ENCODE peak calls at places on chromosomes 3 and 15, in six cellular contexts. O, V, U, A, F and L are unnamed samples.

GRCh38 chr3:169661567-169662214 is 1.8 kb downstream of the MECOM start:
- DNase-seq in V (peak; percentile 40), U (peak; percentile 54), O (peak; percentile 56), A (no peak), F (no peak), L (no peak)

GRCh38 chr3:35932995-35933394 is 293.7 kb downstream of the ARPP21 start:
- DNase-seq in V (no peak), U (peak; percentile 65), F (peak; percentile 94), O (no peak), A (no peak), L (no peak)

GRCh38 chr15:84982301-84982920 is 755 bp downstream of the PDE8A start:
- DNase-seq in V (peak; percentile 56), O (peak; percentile 48), A (no peak), F (peak; percentile 28), U (peak; percentile 33), L (peak; percentile 69)

GRCh38 chr3:51637941-51638471 is 33.0 kb upstream of the TEX264 start:
- DNase-seq in U (peak; percentile 72), A (peak; percentile 59), O (peak; percentile 83), F (peak; percentile 73), V (no peak), L (no peak)

GRCh38 chr15:65841121-65841930 is 28.0 kb upstream of the RAB11A start:
- DNase-seq in V (no peak), F (peak; percentile 40), U (peak; percentile 49), A (no peak), O (no peak), L (peak; percentile 15)

GRCh38 chr15:63763476-63764123 is 70.1 kb downstream of the HERC1 start:
- DNase-seq in O (no peak), F (peak; percentile 55), V (no peak), U (no peak), A (no peak), L (no peak)

GRCh38 chr15:49265911-49266310 is 95.9 kb downstream of the GALK2 start:
- DNase-seq in V (no peak), U (no peak), A (no peak), F (no peak), O (no peak), L (no peak)

GRCh38 chr3:168034152-168034928 is 61.4 kb downstream of the GOLIM4 start:
- DNase-seq in F (peak; percentile 83), O (no peak), U (peak; percentile 40), V (no peak), A (no peak), L (no peak)

GRCh38 chr15:90187257-90187868 is 13.8 kb upstream of the SEMA4B start:
- DNase-seq in A (no peak), V (no peak), F (no peak), O (no peak), U (no peak), L (no peak)

GRCh38 chr3:118936811-118937210 is 97.8 kb downstream of the IGSF11 start:
- DNase-seq in U (peak; percentile 66), A (no peak), F (peak; percentile 44), O (no peak), V (no peak), L (no peak)

GRCh38 chr15:51229907-51230328 is 108.5 kb downstream of the CYP19A1 start:
- DNase-seq in U (no peak), O (no peak), F (peak; percentile 71), A (no peak), V (no peak), L (no peak)
- TF ChIP-seq CTCF in U (no peak), O (peak; percentile 63), F (peak; percentile 53), A (no peak), V (no peak), L (peak; percentile 65)

GRCh38 chr3:23330568-23330967 is 127.4 kb downstream of the UBE2E2 start:
- DNase-seq in U (no peak), V (no peak), A (no peak), O (no peak), F (no peak), L (no peak)

GRCh38 chr3:23324745-23325144 is 121.6 kb downstream of the UBE2E2 start:
- DNase-seq in A (no peak), U (peak; percentile 43), F (peak; percentile 47), V (no peak), O (no peak), L (no peak)

GRCh38 chr3:23329471-23329870 is 126.3 kb downstream of the UBE2E2 start:
- DNase-seq in U (no peak), A (no peak), V (no peak), F (no peak), O (no peak), L (no peak)

GRCh38 chr3:23320586-23321570 is 117.8 kb downstream of the UBE2E2 start:
- DNase-seq in F (no peak), U (no peak), O (no peak), A (no peak), V (no peak), L (no peak)

GRCh38 chr3:23325466-23326065 is 122.4 kb downstream of the UBE2E2 start:
- DNase-seq in V (no peak), O (no peak), A (no peak), F (peak; percentile 28), U (no peak), L (no peak)
- TF ChIP-seq CTCF in V (no peak), O (no peak), A (no peak), F (no peak), U (no peak), L (no peak)

DNA sequence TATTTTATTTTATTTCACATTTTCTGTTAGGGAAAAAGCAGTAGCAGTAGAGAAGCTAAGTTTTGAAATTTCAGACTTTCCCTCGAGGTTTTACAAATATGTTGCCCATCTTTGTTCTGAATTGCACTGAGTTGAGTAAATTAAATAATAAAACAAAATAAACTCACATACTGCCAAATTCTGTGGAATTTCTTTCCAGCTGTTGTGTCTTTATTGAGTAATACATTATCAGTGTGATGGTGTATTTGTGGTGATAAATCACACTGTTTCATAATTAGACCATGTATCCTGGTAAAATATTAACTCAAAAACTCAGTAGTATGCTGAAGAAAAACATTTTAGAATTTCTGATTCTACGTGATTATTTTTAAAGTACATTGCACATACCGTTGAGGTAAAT is 592.1 kb downstream of the SI start:
- DNase-seq in V (no peak), A (no peak), F (no peak), O (no peak), U (no peak), L (no peak)
- TF ChIP-seq CTCF in V (no peak), A (no peak), F (no peak), O (no peak), U (no peak), L (no peak)

DNA sequence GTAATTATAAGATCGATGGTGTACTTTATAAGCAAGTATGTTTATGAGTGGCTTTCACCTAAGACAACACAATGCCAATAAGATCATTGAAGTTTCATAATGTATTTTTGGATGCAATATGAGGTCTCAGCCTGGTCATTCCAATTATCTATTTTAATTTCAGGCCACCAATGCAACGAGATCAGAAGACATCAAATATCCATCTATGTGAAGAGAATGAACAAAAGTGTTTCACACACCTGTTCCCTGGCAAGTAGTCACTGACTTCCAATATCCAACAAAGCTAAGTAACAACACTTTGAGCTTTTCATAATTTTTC is 53.6 kb upstream of the TMCO5A start:
- DNase-seq in V (no peak), F (no peak), A (no peak), O (no peak), U (no peak), L (no peak)
- TF ChIP-seq CTCF in V (no peak), F (no peak), A (no peak), O (peak; percentile 3), U (no peak), L (peak; percentile 13)